ENCODE peak calls at places on chromosome 11, in four cellular contexts. J is GM12878, E is HepG2, I is K562. Y is an unnamed sample.
A peak's percentile ranks its signal among the peaks of the same experiment; 100 is the strongest.

GRCh38 chr11:88979641-88980040 is 86.1 kb downstream of the GRM5 start:
- DNase-seq in E (no peak), J (no peak), I (no peak), Y (no peak)

GRCh38 chr11:30326114-30326783 is 3.3 kb downstream of the ARL14EP start:
- DNase-seq in I (no peak), E (no peak), J (no peak), Y (no peak)

GRCh38 chr11:31657091-31657490 is 147.5 kb downstream of the ELP4 start:
- DNase-seq in I (no peak), J (no peak), E (no peak), Y (no peak)

GRCh38 chr11:46673713-46674462 is 26.5 kb downstream of the ARHGAP1 start:
- DNase-seq in I (no peak), E (no peak), J (no peak), Y (no peak)

GRCh38 chr11:59358595-59358994 is at the start of gene OR5AN1:
- DNase-seq in E (no peak), I (no peak), J (no peak), Y (no peak)

GRCh38 chr11:26065944-26066343 is 266.0 kb upstream of the ANO3 start:
- DNase-seq in I (no peak), J (no peak), E (no peak), Y (no peak)

GRCh38 chr11:7577883-7578242 is 64.1 kb downstream of the PPFIBP2 start:
- DNase-seq in J (no peak), E (no peak), I (peak; percentile 23), Y (no peak)

GRCh38 chr11:30895046-30895445 is 308.9 kb upstream of the MPPED2 start:
- DNase-seq in E (no peak), I (no peak), J (no peak), Y (no peak)

GRCh38 chr11:2870955-2871720 is 14.4 kb downstream of the CDKN1C start:
- DNase-seq in I (no peak), E (no peak), J (no peak), Y (peak; percentile 40)

GRCh38 chr11:31943056-31943780 is 132.1 kb upstream of the PAX6 start:
- DNase-seq in I (no peak), J (peak; percentile 74), E (no peak), Y (no peak)

GRCh38 chr11:44920451-44920850 is 30.2 kb downstream of the TP53I11 start:
- DNase-seq in J (no peak), E (no peak), I (no peak), Y (no peak)

GRCh38 chr11:91244921-91245320 is 979.7 kb upstream of the FAT3 start:
- DNase-seq in J (no peak), I (no peak), E (no peak), Y (no peak)

DNA sequence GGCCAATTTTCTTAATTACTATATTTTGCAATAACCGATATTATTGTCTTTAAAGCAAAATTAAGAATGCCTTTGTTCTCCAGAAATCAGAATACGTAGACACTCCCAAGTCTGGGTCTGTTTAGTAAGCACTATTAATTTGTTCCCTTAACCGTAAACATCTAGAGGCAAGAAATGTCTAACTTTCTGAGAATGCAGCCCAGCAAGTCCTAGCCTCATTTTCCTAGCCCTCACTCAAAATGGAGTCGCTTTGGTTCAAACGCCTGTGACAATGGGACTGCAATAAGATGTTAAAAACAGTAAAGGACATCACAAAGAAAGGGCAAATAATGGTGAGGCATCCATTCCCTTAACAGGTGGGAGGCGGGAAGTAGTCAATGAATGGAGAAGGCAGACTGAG is 280.7 kb downstream of the DLG2 start:
- DNase-seq in E (no peak), I (no peak), J (no peak), Y (no peak)
- TF ChIP-seq CBFB in E (no peak), I (no peak), J (no peak), Y (no peak)

GRCh38 chr11:8671242-8671641 is 11.2 kb downstream of the TRIM66 start:
- DNase-seq in I (no peak), J (no peak), E (no peak), Y (peak; percentile 69)
- TF ChIP-seq CBFB in I (no peak), J (no peak), E (no peak), Y (no peak)

DNA sequence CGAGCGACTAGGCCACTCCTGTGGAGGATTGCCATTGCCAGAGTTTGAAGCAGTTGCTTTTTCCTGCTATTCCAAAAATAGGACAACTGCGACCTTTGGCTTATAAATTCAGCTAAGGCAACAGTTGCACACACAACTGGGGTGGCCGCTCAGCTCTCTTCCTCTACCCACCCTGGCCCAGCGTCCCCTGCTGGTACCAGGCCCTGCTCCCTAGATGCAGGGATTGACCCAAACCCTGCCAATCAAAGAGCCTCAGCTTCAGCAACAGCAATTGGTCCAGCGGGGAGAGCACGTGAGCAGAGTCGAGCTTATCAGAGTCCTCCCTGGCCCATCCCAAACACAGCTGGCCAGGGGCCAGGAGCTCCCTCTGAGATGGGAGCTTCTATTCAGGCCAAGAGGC is 22.0 kb upstream of the CABP2 start:
- DNase-seq in J (no peak), I (peak; percentile 84), E (peak; percentile 45), Y (peak; percentile 36)
- TF ChIP-seq CBFB in J (no peak), I (no peak), E (no peak), Y (no peak)

DNA sequence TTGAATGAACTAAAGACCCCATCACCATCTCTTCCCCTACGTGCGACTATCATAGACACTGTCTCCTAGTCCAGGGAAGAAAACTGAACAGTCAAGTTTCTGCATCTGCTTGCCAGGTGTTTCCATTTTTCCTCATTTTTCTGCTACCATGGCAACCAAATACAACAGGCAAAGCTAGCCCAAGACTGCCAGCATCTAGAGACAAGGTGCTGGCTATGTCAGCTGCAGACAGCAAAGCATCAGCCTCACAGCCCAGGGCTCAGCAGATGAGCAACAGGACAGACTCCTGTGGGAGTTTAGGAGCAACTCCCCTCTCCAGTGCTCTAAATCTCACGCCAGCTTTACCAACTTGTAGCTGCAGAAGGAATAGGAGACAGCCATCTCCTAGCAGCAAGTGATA is 124.3 kb downstream of the C11orf58 start:
- DNase-seq in E (no peak), I (no peak), J (no peak), Y (no peak)
- TF ChIP-seq CBFB in E (no peak), I (no peak), J (no peak), Y (no peak)

DNA sequence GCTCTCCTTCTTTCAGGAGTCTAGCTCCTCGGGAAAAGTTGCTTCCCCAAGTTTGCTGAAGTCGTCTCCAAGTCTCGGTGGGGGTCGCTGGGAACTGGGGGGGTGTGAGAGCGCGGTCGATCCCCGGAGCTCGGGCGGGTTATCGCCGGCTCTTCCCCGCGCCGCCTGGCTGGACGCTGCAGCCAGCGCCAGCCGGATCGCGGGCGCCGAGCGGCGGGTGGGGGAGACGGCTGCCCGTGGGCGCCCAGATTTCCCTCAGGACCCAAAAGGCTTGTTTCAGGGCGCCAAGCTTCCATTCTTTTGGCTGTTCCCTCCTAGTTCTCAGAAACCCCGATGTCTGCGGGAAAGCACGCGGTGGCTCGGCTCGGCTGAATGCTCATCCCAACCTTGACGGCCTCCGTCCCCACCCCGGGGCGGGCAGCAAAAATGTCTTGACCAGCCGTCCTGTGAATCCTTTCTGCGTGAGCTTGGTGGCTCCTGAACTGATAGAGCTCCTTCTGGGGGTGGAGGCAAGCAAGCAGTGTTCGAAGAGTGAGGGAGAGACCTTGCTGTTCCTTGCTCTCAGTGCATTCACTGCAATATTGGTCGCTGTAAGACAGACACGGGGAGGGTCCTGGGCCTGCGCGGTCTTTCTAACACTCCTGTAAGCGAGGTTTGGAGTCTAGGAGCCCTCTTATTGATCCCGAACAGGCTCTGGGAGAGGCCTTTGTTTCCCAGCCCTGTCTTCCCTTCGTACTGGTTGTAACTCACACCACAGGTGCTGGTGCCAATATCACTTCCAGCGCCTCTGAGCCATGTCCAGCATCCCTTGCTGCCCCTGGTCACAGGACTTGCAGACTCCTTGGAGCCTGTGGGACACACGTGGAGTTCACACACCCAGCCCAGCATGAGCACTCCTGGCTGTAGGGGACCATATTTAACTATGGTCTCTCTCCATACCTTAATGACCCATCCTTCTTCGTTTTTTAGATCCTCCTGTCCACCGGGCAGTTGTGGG is 1.8 kb downstream of the ZBTB16 start:
- DNase-seq in J (no peak), E (no peak), I (no peak), Y (peak; percentile 20)
- TF ChIP-seq CBFB in J (no peak), E (no peak), I (no peak), Y (no peak)

Y was measured in WTC11.